ENCODE peak calls at places on chromosomes 11 and 22, in nine cellular contexts. W, P, M, A, Y, S, R, N and J are unnamed samples.

GRCh38 chr22:32661296-32661695 is 140.2 kb upstream of the TIMP3 start:
- DNase-seq in P (no peak), R (peak; percentile 45), Y (peak; percentile 96), S (peak; percentile 5), M (no peak), W (no peak), A (peak; percentile 85), N (peak; percentile 94), J (no peak)

GRCh38 chr22:29994941-29995340 is 85.3 kb upstream of the HORMAD2 start:
- DNase-seq in P (no peak), M (no peak), R (no peak), W (no peak), A (no peak), N (peak; percentile 49), S (no peak), Y (peak; percentile 63), J (no peak)

GRCh38 chr22:19066531-19067271 is 55.5 kb downstream of the DGCR2 start:
- DNase-seq in W (no peak), A (peak; percentile 72), N (peak; percentile 89), M (no peak), Y (peak; percentile 76), S (no peak), R (peak; percentile 73), P (no peak), J (no peak)

GRCh38 chr11:122159173-122159701 is 43.2 kb upstream of the BLID start:
- DNase-seq in M (peak; percentile 1), Y (peak; percentile 82), N (peak; percentile 69), R (peak; percentile 23), P (no peak), W (no peak), A (peak; percentile 52), S (no peak), J (no peak)

GRCh38 chr11:96235725-96236124 is 107.3 kb downstream of the MAML2 start:
- DNase-seq in W (no peak), Y (no peak), R (no peak), A (no peak), S (no peak), M (no peak), N (peak; percentile 37), P (no peak), J (no peak)

GRCh38 chr11:89021339-89021738 is 44.4 kb downstream of the GRM5 start:
- DNase-seq in W (no peak), Y (no peak), A (no peak), P (no peak), M (no peak), R (no peak), S (no peak), N (no peak), J (no peak)

GRCh38 chr11:59175104-59175503 is 3.2 kb downstream of the DTX4 start:
- DNase-seq in S (no peak), W (no peak), R (no peak), M (no peak), A (no peak), P (no peak), N (no peak), Y (no peak), J (no peak)

GRCh38 chr11:86558219-86558618 is 114.2 kb downstream of the ME3 start:
- DNase-seq in A (peak; percentile 30), W (no peak), S (no peak), M (no peak), N (peak; percentile 79), P (no peak), R (no peak), Y (peak; percentile 41), J (no peak)

GRCh38 chr11:10533323-10533722 is 7.7 kb downstream of the RNF141 start:
- DNase-seq in A (no peak), P (no peak), N (no peak), M (no peak), S (no peak), R (no peak), W (no peak), Y (no peak), J (no peak)

GRCh38 chr11:9657531-9657930 is 6.3 kb upstream of the SWAP70 start:
- DNase-seq in R (no peak), Y (no peak), N (no peak), A (no peak), S (no peak), P (no peak), M (no peak), W (no peak), J (no peak)

GRCh38 chr11:120208777-120209176 is 2.1 kb upstream of the OAF start:
- DNase-seq in P (peak; percentile 20), W (no peak), M (no peak), R (peak; percentile 51), S (no peak), A (peak; percentile 79), N (peak; percentile 85), Y (peak; percentile 74), J (no peak)

GRCh38 chr11:80285076-80285790 is 844.4 kb upstream of the TENM4 start:
- DNase-seq in P (no peak), S (no peak), N (no peak), A (no peak), R (no peak), Y (peak; percentile 84), M (no peak), W (no peak), J (no peak)

GRCh38 chr11:131002145-131002544 is 85.9 kb upstream of the SNX19 start:
- DNase-seq in M (no peak), Y (no peak), S (no peak), A (peak; percentile 74), P (no peak), N (no peak), W (no peak), R (no peak), J (no peak)

GRCh38 chr11:36757122-36757521 is 159.1 kb upstream of the RAG2 start:
- DNase-seq in A (no peak), M (no peak), Y (no peak), R (no peak), W (no peak), N (no peak), S (no peak), P (no peak), J (no peak)

GRCh38 chr11:91219501-91219900 is 996.7 kb upstream of the CHORDC1 start:
- DNase-seq in S (no peak), R (no peak), Y (peak; percentile 43), P (no peak), M (peak; percentile 36), N (no peak), W (no peak), A (peak; percentile 19), J (no peak)

GRCh38 chr11:85627332-85627997 is at the start of gene DLG2:
- DNase-seq in Y (peak; percentile 41), W (no peak), S (peak; percentile 15), A (peak; percentile 59), P (no peak), N (peak; percentile 79), M (peak; percentile 46), R (peak; percentile 50), J (peak; percentile 30)

GRCh38 chr11:102225689-102226562 is 91.4 kb upstream of the BIRC3 start:
- DNase-seq in N (peak; percentile 91), M (no peak), Y (peak; percentile 99), W (no peak), P (no peak), R (no peak), A (peak; percentile 91), S (no peak), J (no peak)

GRCh38 chr11:72229925-72230763 is 5.6 kb downstream of the INPPL1 start:
- DNase-seq in A (no peak), N (no peak), R (no peak), S (no peak), M (no peak), W (no peak), Y (no peak), P (no peak), J (no peak)

GRCh38 chr11:95937358-95937757 is 13.5 kb upstream of the MTMR2 start:
- DNase-seq in M (no peak), A (no peak), N (peak; percentile 27), P (no peak), W (no peak), R (no peak), Y (no peak), S (no peak), J (no peak)

GRCh38 chr22:21819183-21819770 is 48.2 kb downstream of the MAPK1 start:
- DNase-seq in A (no peak), M (no peak), Y (no peak), P (no peak), S (no peak), W (no peak), N (no peak), R (no peak), J (no peak)
- H3K4me1 ChIP-seq in A (peaks cover 16% of the 10 kb centered on the region), M (peaks cover 3% of the 10 kb centered on the region), Y (peaks cover 10% of the 10 kb centered on the region), P (peaks cover 11% of the 10 kb centered on the region), S (peaks cover 6% of the 10 kb centered on the region), W (peaks cover 4% of the 10 kb centered on the region), N (peaks cover 32% of the 10 kb centered on the region), R (peaks cover 52% of the 10 kb centered on the region), J (peaks cover 38% of the 10 kb centered on the region)

GRCh38 chr11:33704240-33705002 is 3.8 kb upstream of the C11orf91 start:
- DNase-seq in P (no peak), A (no peak), S (no peak), N (peak; percentile 15), W (no peak), R (no peak), M (no peak), Y (no peak), J (no peak)

GRCh38 chr11:33709471-33709870 is 8.8 kb upstream of the C11orf91 start:
- DNase-seq in Y (no peak), N (peak; percentile 7), W (no peak), P (no peak), S (no peak), R (peak; percentile 73), M (no peak), A (no peak), J (no peak)

GRCh38 chr11:33706546-33706945 is 5.9 kb upstream of the C11orf91 start:
- DNase-seq in N (no peak), W (no peak), R (no peak), A (no peak), P (no peak), M (no peak), S (no peak), Y (no peak), J (no peak)

GRCh38 chr11:33708970-33709369 is 8.3 kb upstream of the C11orf91 start:
- DNase-seq in S (no peak), W (no peak), R (no peak), N (no peak), Y (no peak), M (no peak), A (no peak), P (no peak), J (no peak)

GRCh38 chr11:33706961-33707360 is 6.3 kb upstream of the C11orf91 start:
- DNase-seq in P (no peak), M (no peak), R (no peak), S (no peak), N (no peak), Y (no peak), A (no peak), W (no peak), J (no peak)
- H3K4me1 ChIP-seq in P (peaks cover 73% of the 10 kb centered on the region), M (no peaks in the 10 kb centered on the region), R (peaks cover 73% of the 10 kb centered on the region), S (no peaks in the 10 kb centered on the region), N (peaks cover 60% of the 10 kb centered on the region), Y (peaks cover 24% of the 10 kb centered on the region), A (peaks cover 73% of the 10 kb centered on the region), W (peaks cover 4% of the 10 kb centered on the region), J (no peaks in the 10 kb centered on the region)

GRCh38 chr11:47342854-47343253 is 9.6 kb downstream of the MYBPC3 start:
- DNase-seq in A (no peak), N (no peak), R (no peak), S (no peak), W (no peak), Y (no peak), P (no peak), M (no peak), J (no peak)
- H3K4me1 ChIP-seq in A (no peaks in the 10 kb centered on the region), N (no peaks in the 10 kb centered on the region), R (no peaks in the 10 kb centered on the region), S (no peaks in the 10 kb centered on the region), W (no peaks in the 10 kb centered on the region), Y (no peaks in the 10 kb centered on the region), P (peaks cover under 1% of the 10 kb centered on the region), M (no peaks in the 10 kb centered on the region), J (no peaks in the 10 kb centered on the region)

GRCh38 chr22:37487559-37487958 is 1.4 kb upstream of the MFNG start:
- DNase-seq in S (no peak), R (no peak), A (no peak), Y (no peak), P (no peak), W (no peak), N (no peak), M (no peak), J (no peak)
- H3K4me1 ChIP-seq in S (peaks cover 41% of the 10 kb centered on the region), R (peaks cover 5% of the 10 kb centered on the region), A (peaks cover 3% of the 10 kb centered on the region), Y (peaks cover 2% of the 10 kb centered on the region), P (peaks cover 29% of the 10 kb centered on the region), W (peaks cover 20% of the 10 kb centered on the region), N (peaks cover 4% of the 10 kb centered on the region), M (peaks cover 40% of the 10 kb centered on the region), J (peaks cover 25% of the 10 kb centered on the region)